ENCODE peak calls at places on chromosomes 6 and 20, in nine cellular contexts. D, W, Q, Z, I, Y, O, A and R are unnamed samples.
A peak's percentile ranks its signal among the peaks of the same experiment; 100 is the strongest.

GRCh38 chr20:40741507-40742106 is 52.6 kb upstream of the MAFB start:
- DNase-seq in Y (no peak), Q (no peak), W (no peak), D (no peak), A (no peak), I (peak; percentile 58), O (peak; percentile 61), Z (no peak), R (no peak)

GRCh38 chr20:1101533-1101932 is 16.9 kb upstream of the PSMF1 start:
- DNase-seq in D (no peak), A (no peak), Y (no peak), Q (no peak), I (no peak), Z (no peak), O (no peak), W (no peak), R (no peak)

GRCh38 chr20:48930878-48931277 is 9.4 kb downstream of the ARFGEF2 start:
- DNase-seq in Y (no peak), I (no peak), W (no peak), Z (no peak), O (no peak), A (no peak), D (no peak), Q (no peak), R (no peak)

GRCh38 chr20:14523090-14523489 is 185.7 kb upstream of the FLRT3 start:
- DNase-seq in Q (no peak), D (no peak), Y (no peak), O (no peak), Z (no peak), A (no peak), I (peak; percentile 88), W (no peak), R (no peak)

GRCh38 chr6:167683028-167683862 is 143.5 kb upstream of the AFDN start:
- DNase-seq in D (no peak), Q (peak; percentile 77), Y (no peak), I (peak; percentile 9), A (no peak), W (peak; percentile 43), O (no peak), Z (no peak), R (no peak)

GRCh38 chr20:32354592-32355416 is 3.3 kb upstream of the ASXL1 start:
- DNase-seq in O (no peak), I (peak; percentile 78), A (no peak), Q (no peak), D (no peak), Y (no peak), W (no peak), Z (no peak), R (no peak)

GRCh38 chr20:21613512-21613911 is 92.0 kb upstream of the PAX1 start:
- DNase-seq in A (no peak), I (no peak), Q (no peak), Z (no peak), Y (no peak), O (no peak), D (no peak), W (no peak), R (peak; percentile 17)

GRCh38 chr6:147040521-147040920 is 163.7 kb upstream of the STXBP5 start:
- DNase-seq in Q (no peak), W (no peak), Y (no peak), A (no peak), D (no peak), I (no peak), O (no peak), Z (no peak), R (no peak)

GRCh38 chr20:2879148-2879547 is 5.9 kb downstream of the PTPRA start:
- DNase-seq in A (no peak), O (no peak), D (no peak), Z (no peak), Y (no peak), I (peak; percentile 57), W (no peak), Q (peak; percentile 42), R (no peak)